ENCODE peak calls at places on chromosomes 16 and 17, in eight cellular contexts. P, D, H, O, Y, J, I and R are unnamed samples.

GRCh38 chr16:75005697-75006096 is 6.9 kb downstream of the ZNRF1 start:
- DNase-seq in D (no peak), H (no peak), I (no peak), J (no peak), O (no peak), P (no peak), Y (no peak), R (no peak)

GRCh38 chr17:75367312-75367711 is 38.2 kb downstream of the GRB2 start:
- DNase-seq in H (no peak), J (peak), D (peak), P (no peak), Y (no peak), O (peak), I (no peak), R (no peak)

GRCh38 chr17:37743875-37744632 is 805 bp downstream of the HNF1B start:
- DNase-seq in J (peak), O (no peak), D (no peak), P (no peak), Y (no peak), I (peak), H (no peak), R (no peak)

GRCh38 chr16:64589836-64590235 is 532.0 kb downstream of the CDH11 start:
- DNase-seq in H (no peak), D (peak), P (no peak), Y (no peak), O (peak), I (no peak), J (no peak), R (no peak)

GRCh38 chr17:32610943-32611342 is 124.2 kb downstream of the CDK5R1 start:
- DNase-seq in O (no peak), J (no peak), P (no peak), H (no peak), Y (no peak), D (no peak), I (no peak), R (no peak)

GRCh38 chr17:32388613-32389459 is 38.9 kb downstream of the ZNF207 start:
- DNase-seq in O (no peak), Y (no peak), J (no peak), I (no peak), P (no peak), D (no peak), H (no peak), R (no peak)

GRCh38 chr16:87410958-87411357 is 18.8 kb downstream of the MAP1LC3B start:
- DNase-seq in J (no peak), O (no peak), I (no peak), H (no peak), D (no peak), P (no peak), Y (no peak), R (no peak)

GRCh38 chr16:46731691-46732555 is 16.2 kb downstream of the MYLK3 start:
- DNase-seq in H (peak), O (no peak), D (peak), I (no peak), Y (no peak), P (no peak), J (no peak), R (no peak)

GRCh38 chr17:66549312-66549705 is 246.9 kb downstream of the PRKCA start:
- DNase-seq in Y (no peak), P (no peak), D (peak), J (no peak), I (peak), H (no peak), O (peak), R (no peak)

GRCh38 chr16:588639-588888 is 1.3 kb upstream of the RAB40C start:
- DNase-seq in J (peak), Y (peak), I (peak), O (peak), P (peak), H (peak), D (peak), R (no peak)

GRCh38 chr16:21001262-21001661 is 100.7 kb downstream of the LYRM1 start:
- DNase-seq in O (peak), D (peak), Y (peak), H (peak), I (peak), P (no peak), J (peak), R (no peak)

GRCh38 chr17:49997773-49998703 is 3.0 kb upstream of the DLX3 start:
- DNase-seq in D (peak), I (peak), P (peak), O (peak), Y (peak), J (peak), H (peak), R (peak)

GRCh38 chr17:5203908-5204294 is 12.2 kb upstream of the ZNF594 start:
- DNase-seq in Y (no peak), J (peak), H (no peak), I (peak), D (peak), O (peak), P (no peak), R (no peak)

GRCh38 chr17:74972107-74972972 is at the start of gene HID1:
- DNase-seq in Y (peak), H (peak), I (peak), D (no peak), O (peak), J (peak), P (peak), R (peak)

GRCh38 chr17:36546418-36547093 is 1.8 kb downstream of the GGNBP2 start:
- DNase-seq in O (no peak), H (no peak), Y (peak), J (no peak), P (no peak), D (peak), I (peak), R (no peak)

GRCh38 chr17:77681820-77682219 is 276.7 kb upstream of the TNRC6C start:
- DNase-seq in I (no peak), Y (no peak), D (no peak), J (no peak), O (no peak), P (no peak), H (peak), R (no peak)

GRCh38 chr17:16374539-16374938 is 6.4 kb upstream of the UBB start:
- DNase-seq in H (no peak), J (no peak), D (no peak), Y (no peak), O (no peak), P (no peak), I (no peak), R (no peak)

GRCh38 chr17:57158296-57158695 is 73.2 kb downstream of the AKAP1 start:
- DNase-seq in P (no peak), D (peak), Y (no peak), O (peak), H (no peak), I (no peak), J (peak), R (no peak)